ENCODE peak calls at places on chromosome 6, in four cellular contexts. P is cardiac muscle cell, V is fibroblast of villous mesenchyme, B is BJ. L is an unnamed sample.

GRCh38 chr6:129630606-129631005 is 79.4 kb downstream of the ARHGAP18 start:
- DNase-seq in P (no peak), V (no peak), B (no peak), L (no peak)

GRCh38 chr6:136859430-136859829 is 37.0 kb downstream of the PEX7 start:
- DNase-seq in V (no peak), P (no peak), B (no peak), L (no peak)

GRCh38 chr6:33280539-33280938 is 3.6 kb downstream of the B3GALT4 start:
- DNase-seq in B (no peak), P (no peak), V (no peak), L (no peak)

GRCh38 chr6:116714761-116715160 is 33.8 kb downstream of the KPNA5 start:
- DNase-seq in B (no peak), V (peak), P (no peak), L (no peak)

GRCh38 chr6:35622283-35622682 is 66.4 kb downstream of the FKBP5 start:
- DNase-seq in P (no peak), V (no peak), B (no peak), L (no peak)

GRCh38 chr6:35391240-35391968 is 49.0 kb downstream of the PPARD start:
- DNase-seq in B (peak), V (peak), P (no peak), L (peak)

GRCh38 chr6:25302677-25303128 is 23.5 kb downstream of the CARMIL1 start:
- DNase-seq in P (peak), B (peak), V (peak), L (peak)

GRCh38 chr6:120005292-120005976 is 655.9 kb upstream of the MAN1A1 start:
- DNase-seq in B (no peak), V (peak), P (no peak), L (no peak)

GRCh38 chr6:43865086-43865485 is 95.1 kb downstream of the VEGFA start:
- DNase-seq in B (no peak), P (no peak), V (no peak), L (no peak)

GRCh38 chr6:152605901-152606390 is 31.2 kb downstream of the SYNE1 start:
- DNase-seq in P (no peak), B (no peak), V (no peak), L (no peak)

GRCh38 chr6:43221046-43221773 is 8.1 kb downstream of the DNPH1 start:
- DNase-seq in P (no peak), V (no peak), B (no peak), L (no peak)

GRCh38 chr6:130306377-130306776 is 59.4 kb upstream of the TMEM200A start:
- DNase-seq in P (no peak), B (no peak), V (peak), L (no peak)

GRCh38 chr6:121222656-121223055 is 111.6 kb downstream of the TBC1D32 start:
- DNase-seq in B (no peak), P (no peak), V (peak), L (peak)

GRCh38 chr6:42446370-42446769 is 5.4 kb downstream of the TRERF1 start:
- DNase-seq in V (no peak), B (no peak), P (no peak), L (no peak)

GRCh38 chr6:136551103-136551502 is 881 bp upstream of the MAP7 start:
- DNase-seq in B (no peak), P (peak), V (peak), L (no peak)

GRCh38 chr6:107228754-107229153 is 113.4 kb upstream of the BEND3 start:
- DNase-seq in B (no peak), P (no peak), V (no peak), L (no peak)

GRCh38 chr6:151014404-151015150 is 149.1 kb downstream of the MTHFD1L start:
- DNase-seq in P (peak), V (peak), B (no peak), L (no peak)

GRCh38 chr6:147750420-147750819 is 241.9 kb downstream of the SAMD5 start:
- DNase-seq in V (no peak), P (no peak), B (no peak), L (no peak)

GRCh38 chr6:144597511-144597910 is 312.4 kb downstream of the UTRN start:
- DNase-seq in P (no peak), V (no peak), B (no peak), L (no peak)

GRCh38 chr6:85705220-85705619 is 62.5 kb upstream of the SYNCRIP start:
- DNase-seq in B (no peak), V (no peak), P (no peak), L (no peak)

GRCh38 chr6:169188051-169188863 is 65.4 kb downstream of the THBS2 start:
- DNase-seq in V (peak), B (peak), P (no peak), L (peak)

GRCh38 chr6:157075549-157076426 is 247.5 kb downstream of the TMEM242 start:
- DNase-seq in P (no peak), B (no peak), V (no peak), L (no peak)

GRCh38 chr6:33655155-33655554 is 34.0 kb downstream of the ITPR3 start:
- DNase-seq in V (no peak), P (no peak), B (peak), L (no peak)

GRCh38 chr6:143236151-143236788 is 175.6 kb downstream of the AIG1 start:
- DNase-seq in B (peak), P (no peak), V (no peak), L (peak)

GRCh38 chr6:16764188-16764950 is 3.1 kb upstream of the ATXN1 start:
- DNase-seq in P (peak), V (peak), B (no peak), L (no peak)

GRCh38 chr6:84249724-84250123 is 22.3 kb upstream of the CEP162 start:
- DNase-seq in B (no peak), P (no peak), V (peak), L (no peak)

GRCh38 chr6:180295-180694 is 112.0 kb upstream of the DUSP22 start:
- DNase-seq in P (no peak), B (no peak), V (no peak), L (no peak)

GRCh38 chr6:121780325-121781313 is 345.2 kb downstream of the GJA1 start:
- DNase-seq in P (no peak), V (peak), B (peak), L (peak)

GRCh38 chr6:167827588-167828324 is 1.0 kb downstream of the AFDN start:
- DNase-seq in B (no peak), P (peak), V (peak), L (no peak)

GRCh38 chr6:71502961-71503360 is 214.3 kb downstream of the OGFRL1 start:
- DNase-seq in P (no peak), B (no peak), V (no peak), L (no peak)

GRCh38 chr6:161169690-161170089 is 104.2 kb downstream of the AGPAT4 start:
- DNase-seq in B (no peak), P (no peak), V (peak), L (peak)

GRCh38 chr6:108251252-108251651 is 9.6 kb downstream of the SNX3 start:
- DNase-seq in P (no peak), B (no peak), V (no peak), L (no peak)

GRCh38 chr6:108254436-108255410 is 6.1 kb downstream of the SNX3 start:
- DNase-seq in P (no peak), B (no peak), V (no peak), L (no peak)

GRCh38 chr6:108247965-108248536 is 12.8 kb downstream of the SNX3 start:
- DNase-seq in V (peak), B (no peak), P (no peak), L (no peak)

GRCh38 chr6:108252055-108252454 is 8.8 kb downstream of the SNX3 start:
- DNase-seq in B (no peak), P (no peak), V (no peak), L (no peak)

GRCh38 chr6:108250240-108250866 is 10.5 kb downstream of the SNX3 start:
- DNase-seq in V (peak), B (no peak), P (no peak), L (no peak)
- TF ChIP-seq CTCF in V (peak), B (peak), P (peak), L (peak)

GRCh38 chr6:4055420-4056041 is 23.4 kb downstream of the FAM217A start:
- DNase-seq in V (peak), B (peak), P (no peak), L (peak)
- H3K4me3 ChIP-seq in V (no peak), B (no peak), P (no peak), L (no peak)

DNA sequence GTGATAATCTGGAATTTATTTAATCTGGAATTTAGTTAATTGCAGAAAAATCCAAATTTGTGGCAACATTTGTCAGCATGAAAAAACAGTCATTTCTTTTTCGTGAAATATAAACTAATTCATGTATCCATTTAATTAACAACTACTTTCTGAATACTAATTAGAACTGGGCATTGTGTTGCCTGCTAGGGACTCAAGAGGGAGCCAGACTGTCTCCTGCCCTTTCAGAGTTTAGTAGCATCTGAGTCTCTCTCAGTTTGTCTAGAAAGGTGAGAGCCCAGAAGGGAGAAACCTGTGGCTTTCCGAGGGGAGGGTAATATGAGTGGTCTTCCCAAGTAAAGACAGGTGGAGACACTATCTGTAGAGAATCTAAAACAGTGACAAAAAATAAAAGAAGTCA is 210.9 kb upstream of the HDDC2 start:
- DNase-seq in B (no peak), V (peak), P (no peak), L (no peak)
- TF ChIP-seq CTCF in B (peak), V (peak), P (peak), L (peak)

GRCh38 chr6:96563853-96564252 is 925 bp downstream of the FHL5 start:
- DNase-seq in B (no peak), P (no peak), V (no peak), L (no peak)
- H3K4me3 ChIP-seq in B (no peak), P (no peak), V (no peak), L (no peak)

GRCh38 chr6:37206674-37207073 is 36.7 kb downstream of the PIM1 start:
- DNase-seq in V (no peak), P (no peak), B (no peak), L (no peak)

GRCh38 chr6:37205997-37206340 is 36.0 kb downstream of the PIM1 start:
- DNase-seq in P (no peak), B (no peak), V (no peak), L (no peak)

GRCh38 chr6:37209461-37210205 is 39.7 kb downstream of the PIM1 start:
- DNase-seq in P (no peak), B (no peak), V (peak), L (no peak)

GRCh38 chr6:37208793-37209192 is 38.8 kb downstream of the PIM1 start:
- DNase-seq in B (no peak), P (no peak), V (no peak), L (no peak)

DNA sequence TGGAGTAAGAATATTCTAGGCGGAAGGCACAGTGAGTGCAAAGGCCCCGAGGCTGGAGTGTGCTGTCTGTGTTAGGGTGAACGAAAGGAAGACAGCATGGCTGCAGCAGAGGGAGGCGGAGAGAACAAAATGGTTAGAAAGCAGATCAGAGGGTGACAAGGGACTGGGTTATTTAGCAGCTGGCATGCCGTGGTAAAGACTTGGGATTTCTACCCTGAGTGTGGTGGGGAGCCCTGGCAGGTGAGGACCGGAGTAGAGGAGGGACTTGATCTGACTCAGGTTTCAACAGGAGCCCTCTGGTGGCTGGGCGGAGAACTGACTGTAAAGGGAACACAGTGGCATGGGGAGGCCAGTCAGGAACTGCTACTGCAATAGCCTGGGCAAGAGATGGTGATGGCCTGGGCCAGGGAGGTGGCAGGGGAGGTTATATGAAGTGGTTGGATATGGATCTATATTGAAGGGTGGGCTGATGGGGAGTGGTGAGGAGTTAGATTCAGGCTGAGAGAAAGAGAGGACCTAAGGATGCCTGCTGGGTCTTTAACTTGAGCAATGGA is 38.0 kb downstream of the PIM1 start:
- DNase-seq in P (peak), V (peak), B (no peak), L (peak)
- TF ChIP-seq CTCF in P (peak), V (peak), B (peak), L (peak)

DNA sequence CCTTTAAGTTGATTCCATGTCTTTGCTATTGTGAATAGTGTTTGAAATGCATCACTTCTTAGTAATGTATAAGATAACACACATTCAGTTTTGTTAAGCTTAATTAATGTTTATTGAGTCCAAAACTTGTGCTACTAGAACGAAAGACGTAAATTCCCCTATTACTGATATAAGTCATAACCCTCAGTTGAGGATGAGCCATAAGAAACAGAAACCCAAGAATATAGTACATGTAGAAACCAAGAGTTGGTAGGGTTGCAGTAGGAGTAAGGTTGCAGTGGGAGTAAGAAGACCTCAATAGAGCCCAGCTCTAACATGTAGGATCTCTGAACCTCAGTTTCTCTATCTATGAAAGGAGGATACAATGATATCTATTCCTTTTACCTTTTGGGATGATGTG is 19.3 kb downstream of the CITED2 start:
- DNase-seq in B (no peak), P (no peak), V (no peak), L (no peak)
- H3K4me3 ChIP-seq in B (no peak), P (no peak), V (no peak), L (no peak)

GRCh38 chr6:40710626-40711354 is 123.6 kb upstream of the LRFN2 start:
- DNase-seq in P (no peak), B (no peak), V (no peak), L (no peak)

GRCh38 chr6:40715501-40716403 is 128.6 kb upstream of the LRFN2 start:
- DNase-seq in V (no peak), B (no peak), P (peak), L (no peak)

GRCh38 chr6:40714576-40715500 is 127.7 kb upstream of the LRFN2 start:
- DNase-seq in P (no peak), V (no peak), B (no peak), L (no peak)

GRCh38 chr6:40714143-40714542 is 127.0 kb upstream of the LRFN2 start:
- DNase-seq in P (no peak), B (no peak), V (no peak), L (no peak)

DNA sequence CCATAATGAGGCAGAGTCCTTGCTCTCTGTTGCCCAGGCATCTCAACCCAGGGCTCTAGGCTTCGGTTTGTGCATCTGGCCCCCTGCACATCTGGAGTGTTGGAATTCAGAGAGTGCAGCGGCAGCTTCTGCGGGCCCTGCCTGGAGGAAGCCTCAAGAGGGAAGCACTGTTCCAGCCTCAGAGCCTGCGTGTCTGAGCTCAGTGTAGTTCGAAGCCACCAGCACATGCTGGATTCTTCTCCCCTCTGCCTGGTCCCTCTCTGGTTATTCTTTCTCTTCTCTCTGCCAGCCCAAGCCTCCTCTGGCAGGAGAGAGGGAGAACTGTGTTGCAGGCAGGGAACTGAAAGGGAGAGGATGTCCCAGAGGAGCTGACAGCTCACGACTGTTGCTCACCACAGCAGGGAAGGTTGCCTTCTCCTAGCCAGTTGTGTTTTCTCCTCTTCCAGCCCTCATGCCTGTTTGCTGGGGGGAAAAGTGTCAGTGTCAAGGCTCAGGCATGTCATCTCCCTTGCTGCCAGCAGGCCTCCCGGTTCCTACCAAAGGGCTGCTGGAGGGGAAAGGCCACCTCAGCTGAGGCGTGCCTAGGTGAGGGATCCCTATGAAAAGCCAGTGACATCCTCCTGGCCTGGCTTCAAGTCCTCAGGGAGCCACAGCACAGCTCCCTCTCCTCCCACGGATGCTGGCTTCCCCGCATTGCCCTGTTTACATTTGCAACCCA is 126.0 kb upstream of the LRFN2 start:
- DNase-seq in P (no peak), B (no peak), V (peak), L (no peak)
- TF ChIP-seq CTCF in P (no peak), B (peak), V (peak), L (peak)

GRCh38 chr6:54846857-54847721 is 518 bp downstream of the FAM83B start:
- DNase-seq in B (no peak), V (no peak), P (peak), L (no peak)
- H3K4me3 ChIP-seq in B (peak), V (peak), P (peak), L (peak)